ENCODE peak calls at places on chromosomes 3 and 15, in nine cellular contexts. Z is fibroblast of lung; U is CD8-positive, alpha-beta T cell; T is IMR-90; I is uterus; V is adipocyte; R is ovary; F is iPS DF 6.9; Y is K562. D is an unnamed sample.
A peak's percentile ranks its signal among the peaks of the same experiment; 100 is the strongest.

GRCh38 chr3:4976109-4976508 is 3.1 kb upstream of the BHLHE40 start:
- DNase-seq in I (no peak), F (no peak), V (peak; percentile 56), T (peak; percentile 63), Y (peak; percentile 94), R (peak; percentile 46), U (no peak), Z (peak; percentile 63), D (peak; percentile 33)

GRCh38 chr3:186519021-186519658 is 25.0 kb downstream of the CRYGS start:
- DNase-seq in R (no peak), I (no peak), T (no peak), Y (no peak), V (no peak), Z (no peak), F (no peak), U (peak; percentile 54), D (no peak)

GRCh38 chr3:22117751-22118346 is 366.8 kb upstream of the ZNF385D start:
- DNase-seq in R (no peak), Z (peak; percentile 45), V (peak; percentile 74), F (peak; percentile 1), U (no peak), Y (peak; percentile 47), I (no peak), T (peak; percentile 62), D (no peak)

GRCh38 chr3:33758278-33758677 is 40.2 kb upstream of the PDCD6IP start:
- DNase-seq in U (no peak), Z (no peak), F (no peak), V (no peak), R (no peak), Y (no peak), I (no peak), T (no peak), D (no peak)

GRCh38 chr15:68508485-68509189 is 70.2 kb upstream of the CORO2B start:
- DNase-seq in U (no peak), R (no peak), F (no peak), I (no peak), Y (no peak), Z (no peak), V (no peak), T (no peak), D (no peak)

GRCh38 chr3:191492601-191493000 is 31.6 kb downstream of the PYDC2 start:
- DNase-seq in F (no peak), U (no peak), Z (peak; percentile 65), I (no peak), Y (no peak), R (no peak), V (no peak), T (peak; percentile 0), D (no peak)

GRCh38 chr3:171192176-171192854 is 165.8 kb upstream of the SLC2A2 start:
- DNase-seq in U (no peak), F (no peak), T (peak; percentile 94), R (no peak), V (peak; percentile 68), Z (peak; percentile 99), I (no peak), Y (peak; percentile 92), D (no peak)

GRCh38 chr3:49539659-49540560 is 14.4 kb upstream of the BSN start:
- DNase-seq in V (peak; percentile 99), R (peak; percentile 95), I (peak; percentile 95), Y (peak; percentile 93), U (peak; percentile 93), Z (peak; percentile 88), F (peak; percentile 81), T (peak; percentile 91), D (peak; percentile 89)

GRCh38 chr3:73399106-73399505 is 225.6 kb downstream of the PDZRN3 start:
- DNase-seq in U (no peak), T (peak; percentile 60), F (no peak), Z (no peak), I (no peak), V (peak; percentile 81), R (no peak), Y (no peak), D (no peak)

GRCh38 chr3:155352900-155353490 is 59.5 kb upstream of the STRIT1 start:
- DNase-seq in R (no peak), F (no peak), I (no peak), V (peak; percentile 83), T (peak; percentile 21), U (no peak), Z (peak; percentile 29), Y (peak; percentile 52), D (no peak)

GRCh38 chr15:45919806-45920205 is 285.0 kb downstream of the SQOR start:
- DNase-seq in V (peak; percentile 3), Y (no peak), R (no peak), Z (peak; percentile 72), I (no peak), F (no peak), U (no peak), T (peak; percentile 8), D (peak; percentile 5)

GRCh38 chr3:73510784-73511183 is 114.0 kb downstream of the PDZRN3 start:
- DNase-seq in T (no peak), Y (no peak), Z (no peak), V (no peak), F (no peak), U (no peak), R (no peak), I (no peak), D (no peak)

GRCh38 chr3:27880969-27881892 is 159.1 kb upstream of the EOMES start:
- DNase-seq in V (no peak), T (no peak), I (no peak), F (no peak), R (no peak), Z (no peak), Y (no peak), U (peak; percentile 52), D (no peak)

GRCh38 chr3:111283165-111283564 is 211.5 kb downstream of the NECTIN3 start:
- DNase-seq in R (no peak), Y (no peak), V (no peak), T (no peak), F (no peak), Z (no peak), I (no peak), U (no peak), D (no peak)

GRCh38 chr3:126846316-126846715 is 136.6 kb upstream of the PLXNA1 start:
- DNase-seq in V (peak; percentile 30), Y (no peak), T (peak; percentile 34), I (no peak), U (no peak), F (no peak), R (no peak), Z (peak; percentile 54), D (no peak)

DNA sequence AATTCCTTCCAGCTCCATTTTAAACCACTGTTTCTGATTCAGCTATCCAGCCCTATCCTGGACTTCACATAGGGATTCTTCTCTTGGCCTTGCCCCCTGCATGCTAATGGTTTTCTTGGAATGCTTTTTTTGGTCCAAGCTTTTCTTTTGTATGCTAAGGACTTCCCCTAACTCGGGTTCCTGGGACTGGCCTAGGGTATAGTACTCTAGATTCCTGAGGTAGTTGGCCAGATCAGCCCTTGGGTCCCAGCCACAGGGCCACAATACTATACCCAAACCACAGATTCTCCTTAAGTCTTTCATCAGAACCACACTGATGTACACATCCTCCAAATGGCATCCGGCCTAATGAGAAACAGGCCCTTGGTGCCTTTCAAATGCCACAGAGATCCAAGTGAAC is 2.8 kb downstream of the FYCO1 start:
- DNase-seq in I (no peak), Z (peak; percentile 95), R (no peak), T (peak; percentile 63), Y (no peak), U (no peak), F (no peak), V (peak; percentile 73), D (peak; percentile 26)
- H3K4me3 ChIP-seq in I (no peak overlapping the region), Z (no peak overlapping the region), R (no peak overlapping the region), T (no peak overlapping the region), Y (no peak overlapping the region), U (no peak overlapping the region), F (no peak overlapping the region), V (no peak overlapping the region), D (no peak overlapping the region)

GRCh38 chr15:74327756-74328155 is 39.7 kb downstream of the CYP11A1 start:
- DNase-seq in I (no peak), Z (peak; percentile 34), T (no peak), F (no peak), U (no peak), Y (no peak), R (no peak), V (no peak), D (no peak)
- H3K9me3 ChIP-seq in I (no peaks in the 10 kb centered on the region), Z (no peaks in the 10 kb centered on the region), T (no peaks in the 10 kb centered on the region), F (no peaks in the 10 kb centered on the region), U (no peaks in the 10 kb centered on the region), Y (no peaks in the 10 kb centered on the region), R (no peaks in the 10 kb centered on the region), V (no peaks in the 10 kb centered on the region), D (no peaks in the 10 kb centered on the region)

DNA sequence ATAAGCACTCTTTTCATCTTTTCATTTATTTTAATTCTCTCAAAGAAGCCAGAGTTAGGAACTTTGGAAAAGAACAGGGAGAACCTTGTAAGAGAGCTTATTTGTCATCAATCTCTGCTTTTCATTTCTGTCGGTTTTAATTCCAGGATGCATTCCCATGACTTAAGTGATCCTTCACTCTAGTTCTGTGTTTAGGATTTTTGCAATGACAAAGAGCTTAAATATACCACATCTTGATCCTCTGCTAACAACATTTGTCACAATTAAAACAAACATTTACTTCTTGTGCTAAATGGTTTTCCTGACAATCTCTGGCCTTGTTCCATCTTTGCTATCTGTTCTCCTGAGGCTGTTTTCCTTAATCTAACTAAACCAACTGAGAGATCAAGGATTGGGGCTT is 530.4 kb upstream of the CBLB start:
- DNase-seq in U (no peak), Y (no peak), R (no peak), T (peak; percentile 36), F (no peak), V (peak; percentile 44), I (no peak), Z (peak; percentile 74), D (no peak)
- H3K36me3 ChIP-seq in U (no peaks in the 10 kb centered on the region), Y (no peaks in the 10 kb centered on the region), R (no peaks in the 10 kb centered on the region), T (no peaks in the 10 kb centered on the region), F (no peaks in the 10 kb centered on the region), V (no peaks in the 10 kb centered on the region), I (no peaks in the 10 kb centered on the region), Z (no peaks in the 10 kb centered on the region), D (no peaks in the 10 kb centered on the region)

GRCh38 chr3:71065764-71066013 is 517.8 kb downstream of the FOXP1 start:
- DNase-seq in R (no peak), Y (no peak), I (no peak), U (no peak), V (no peak), F (no peak), Z (no peak), T (no peak), D (no peak)

GRCh38 chr3:71066849-71067261 is 516.7 kb downstream of the FOXP1 start:
- DNase-seq in V (peak; percentile 84), U (no peak), T (peak; percentile 65), Y (no peak), I (no peak), R (peak; percentile 44), F (no peak), Z (peak; percentile 71), D (peak; percentile 30)

GRCh38 chr3:71067977-71068376 is 515.6 kb downstream of the FOXP1 start:
- DNase-seq in F (no peak), T (no peak), I (no peak), Z (no peak), V (no peak), R (no peak), Y (no peak), U (no peak), D (no peak)

GRCh38 chr3:71064976-71065763 is 518.4 kb downstream of the FOXP1 start:
- DNase-seq in U (peak; percentile 41), R (peak; percentile 68), Z (peak; percentile 47), I (peak; percentile 58), V (peak; percentile 69), Y (peak; percentile 70), F (no peak), T (peak; percentile 41), D (peak; percentile 32)

DNA sequence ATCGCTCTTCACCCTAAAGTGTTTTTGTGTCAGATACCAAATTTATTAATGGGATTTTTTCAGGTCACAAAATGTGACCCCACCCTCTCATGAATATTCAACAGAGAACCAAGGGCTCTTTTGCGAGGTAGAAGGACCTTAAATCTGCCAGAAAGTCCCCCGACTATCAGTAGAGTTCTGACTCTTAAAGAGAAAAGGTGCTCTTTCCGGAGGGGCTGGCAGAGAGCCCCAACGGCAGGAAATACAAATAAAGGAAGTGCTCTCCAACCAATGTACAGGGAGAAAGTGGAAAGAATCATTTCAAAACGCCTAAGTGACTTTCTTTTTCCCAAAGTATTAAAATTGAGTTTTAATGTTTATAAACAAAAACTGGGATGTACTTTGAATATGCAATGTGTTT is 517.2 kb downstream of the FOXP1 start:
- DNase-seq in Y (peak; percentile 46), U (no peak), V (no peak), F (no peak), T (no peak), R (no peak), Z (no peak), I (no peak), D (peak; percentile 29)
- H3K4me3 ChIP-seq in Y (no peak overlapping the region), U (peak overlapping the region; percentile 72), V (peak overlapping the region; percentile 18), F (no peak overlapping the region), T (no peak overlapping the region), R (no peak overlapping the region), Z (no peak overlapping the region), I (no peak overlapping the region), D (no peak overlapping the region)